ENCODE peak calls at places on chromosomes 12 and 14, in nine cellular contexts. P is heart right ventricle, D is H9, G is AG04450, S is fibroblast of mammary gland, K is heart left ventricle, C is thoracic aorta, R is GM23338, Y is psoas muscle. L is an unnamed sample.

GRCh38 chr12:14261861-14262260 is 103.6 kb upstream of the ATF7IP start:
- DNase-seq in P (no peak), D (no peak), R (no peak), C (no peak), S (no peak), Y (no peak), K (no peak), G (no peak), L (no peak)

GRCh38 chr12:92502417-92503028 is 200.3 kb upstream of the PLEKHG7 start:
- DNase-seq in D (no peak), R (no peak), K (no peak), Y (no peak), C (no peak), G (no peak), P (no peak), S (peak), L (no peak)

GRCh38 chr12:72197790-72198189 is 74.4 kb upstream of the TRHDE start:
- DNase-seq in C (no peak), D (no peak), S (no peak), G (no peak), Y (no peak), R (no peak), K (no peak), P (no peak), L (no peak)

GRCh38 chr14:84643438-84643837 is 886.5 kb upstream of the FLRT2 start:
- DNase-seq in C (no peak), D (no peak), P (no peak), K (no peak), G (no peak), S (no peak), Y (no peak), R (peak), L (no peak)

GRCh38 chr12:114671321-114671663 is 12.7 kb downstream of the TBX3 start:
- DNase-seq in K (no peak), C (no peak), G (no peak), P (no peak), R (no peak), S (no peak), D (no peak), Y (no peak), L (no peak)

GRCh38 chr14:34243401-34243800 is 218.6 kb downstream of the SPTSSA start:
- DNase-seq in R (no peak), D (no peak), G (no peak), K (no peak), C (no peak), P (no peak), Y (no peak), S (no peak), L (no peak)

GRCh38 chr12:126247936-126248335 is 1182.7 kb downstream of the AACS start:
- DNase-seq in P (no peak), Y (no peak), R (no peak), S (no peak), G (no peak), K (no peak), C (no peak), D (no peak), L (no peak)

GRCh38 chr14:75793806-75794205 is 132.8 kb downstream of the TTLL5 start:
- DNase-seq in P (no peak), K (no peak), R (peak), Y (no peak), S (peak), G (no peak), D (no peak), C (no peak), L (no peak)

GRCh38 chr14:58298880-58299664 is 717 bp downstream of the ARID4A start:
- DNase-seq in D (peak), K (peak), G (no peak), S (no peak), P (peak), C (no peak), R (peak), Y (peak), L (peak)

GRCh38 chr12:103928736-103929050 is 1.5 kb upstream of the HSP90B1 start:
- DNase-seq in P (peak), G (no peak), K (no peak), R (peak), C (no peak), Y (no peak), D (no peak), S (no peak), L (no peak)

GRCh38 chr12:121982950-121983349 is 38.7 kb upstream of the BCL7A start:
- DNase-seq in S (no peak), G (no peak), C (no peak), Y (no peak), D (no peak), R (no peak), K (no peak), P (no peak), L (no peak)

GRCh38 chr12:6563448-6564050 is 4.5 kb downstream of the NOP2 start:
- DNase-seq in G (no peak), R (peak), Y (peak), K (peak), D (peak), C (no peak), P (peak), S (peak), L (peak)

DNA sequence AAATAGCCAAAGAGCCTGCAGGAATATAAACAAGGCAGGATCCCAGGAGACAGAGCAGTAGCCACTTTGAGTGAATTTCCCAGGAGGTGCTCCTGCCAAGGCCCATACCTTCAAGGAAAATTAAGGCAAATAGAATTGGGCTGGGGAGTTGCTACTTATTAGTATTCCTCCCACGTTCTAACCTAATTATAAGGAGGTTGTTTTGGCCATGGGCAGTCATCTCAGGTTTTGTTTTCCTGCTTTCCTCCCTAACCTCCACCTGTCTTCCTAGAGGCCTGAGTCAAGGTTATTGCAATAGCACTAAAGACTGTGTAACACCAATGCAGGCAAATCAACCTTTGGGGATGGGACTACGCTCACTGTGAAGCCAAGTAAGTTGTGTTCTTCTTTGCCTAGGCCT is 73.1 kb downstream of the DAD1 start:
- DNase-seq in R (no peak), Y (no peak), K (no peak), P (no peak), C (no peak), D (no peak), G (no peak), S (no peak), L (no peak)
- TF ChIP-seq CTCF in R (no peak), Y (no peak), K (no peak), P (no peak), C (no peak), D (no peak), G (no peak), S (no peak), L (no peak)

GRCh38 chr14:103207038-103207403 is 83.8 kb downstream of the TNFAIP2 start:
- DNase-seq in G (no peak), D (peak), S (peak), P (peak), C (peak), Y (peak), K (peak), R (peak), L (peak)

GRCh38 chr14:103207404-103208072 is 84.3 kb downstream of the TNFAIP2 start:
- DNase-seq in C (no peak), G (no peak), Y (peak), K (no peak), R (peak), P (peak), D (peak), S (no peak), L (no peak)

GRCh38 chr14:103205541-103205906 is 82.3 kb downstream of the TNFAIP2 start:
- DNase-seq in D (no peak), G (no peak), K (no peak), C (no peak), P (no peak), R (no peak), Y (no peak), S (no peak), L (no peak)

GRCh38 chr14:103206023-103206481 is 82.8 kb downstream of the TNFAIP2 start:
- DNase-seq in S (peak), P (no peak), R (no peak), D (no peak), K (no peak), Y (peak), C (no peak), G (no peak), L (no peak)

DNA sequence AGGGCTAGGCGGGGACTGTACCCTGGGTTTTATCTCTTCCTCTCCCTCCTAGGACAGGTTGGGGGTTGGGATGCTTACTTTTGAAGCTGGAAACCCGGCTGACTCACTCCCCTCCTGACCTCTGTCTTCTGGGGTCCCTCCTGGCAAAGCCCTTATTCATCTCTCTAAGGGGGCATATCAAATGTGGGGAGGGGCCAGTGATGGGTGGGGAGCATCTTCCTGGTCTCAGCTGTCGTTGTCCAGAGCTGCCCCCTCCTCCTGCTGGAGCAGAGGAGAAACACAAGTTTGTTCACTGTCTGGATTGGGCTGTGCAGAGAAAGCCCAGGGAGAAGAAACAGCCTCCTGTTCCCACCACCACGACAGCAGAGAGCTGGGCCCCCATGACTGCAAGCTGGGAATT is 85.8 kb downstream of the TNFAIP2 start:
- DNase-seq in K (no peak), S (no peak), D (no peak), Y (no peak), P (no peak), C (no peak), G (no peak), R (no peak), L (no peak)
- TF ChIP-seq CTCF in K (no peak), S (peak), D (peak), Y (no peak), P (no peak), C (no peak), G (peak), R (no peak), L (no peak)

GRCh38 chr12:93902192-93902591 is 225.0 kb downstream of the CRADD start:
- DNase-seq in Y (no peak), D (no peak), G (no peak), R (no peak), C (no peak), K (no peak), P (no peak), S (no peak), L (no peak)
- TF ChIP-seq CTCF in Y (no peak), D (no peak), G (no peak), R (no peak), C (no peak), K (no peak), P (no peak), S (no peak), L (no peak)

DNA sequence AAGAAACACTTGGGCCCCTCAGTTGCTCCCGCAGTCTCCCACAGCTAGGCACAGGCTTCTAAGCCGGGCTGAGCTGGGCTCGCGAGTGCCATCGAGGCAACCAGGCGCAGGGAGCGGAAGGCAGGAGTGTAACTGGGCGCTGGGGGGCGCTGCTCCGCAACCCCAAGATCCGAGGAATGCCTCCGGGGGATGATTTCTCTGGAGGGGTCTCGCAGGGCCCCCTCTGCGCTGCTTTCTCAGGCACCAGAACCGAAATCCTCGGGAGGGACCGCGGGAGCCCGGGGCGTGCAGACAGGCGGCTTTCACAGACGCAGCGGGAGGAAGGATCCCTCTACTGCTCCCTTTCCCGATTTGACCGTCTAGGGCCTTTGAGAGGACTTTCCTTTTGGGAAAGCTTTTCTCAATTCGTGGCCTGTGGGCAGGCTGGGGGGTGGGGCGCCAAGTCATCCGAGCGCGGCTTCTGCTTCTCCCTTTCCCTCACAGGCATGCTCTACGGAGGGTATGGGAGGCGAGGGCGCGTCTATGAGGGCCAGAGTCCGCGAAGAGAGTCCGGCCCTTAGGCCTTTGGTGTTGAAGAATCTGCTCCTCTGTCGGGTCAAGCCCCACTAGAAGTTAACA is 4.3 kb upstream of the NKX2-1 start:
- DNase-seq in D (peak), G (no peak), R (peak), Y (no peak), C (no peak), S (no peak), K (no peak), P (no peak), L (no peak)
- TF ChIP-seq CTCF in D (peak), G (no peak), R (peak), Y (peak), C (no peak), S (no peak), K (no peak), P (no peak), L (peak)

GRCh38 chr12:4707306-4707705 is 12.9 kb upstream of the GALNT8 start:
- DNase-seq in G (no peak), D (no peak), K (no peak), S (no peak), Y (no peak), P (no peak), C (no peak), R (no peak), L (no peak)
- TF ChIP-seq CTCF in G (no peak), D (no peak), K (no peak), S (no peak), Y (no peak), P (no peak), C (no peak), R (no peak), L (no peak)

GRCh38 chr14:63727231-63727735 is 582 bp downstream of the SGPP1 start:
- DNase-seq in G (peak), Y (peak), S (peak), R (peak), C (no peak), P (peak), K (peak), D (peak), L (peak)
- TF ChIP-seq CTCF in G (no peak), Y (no peak), S (no peak), R (no peak), C (no peak), P (no peak), K (no peak), D (no peak), L (no peak)

DNA sequence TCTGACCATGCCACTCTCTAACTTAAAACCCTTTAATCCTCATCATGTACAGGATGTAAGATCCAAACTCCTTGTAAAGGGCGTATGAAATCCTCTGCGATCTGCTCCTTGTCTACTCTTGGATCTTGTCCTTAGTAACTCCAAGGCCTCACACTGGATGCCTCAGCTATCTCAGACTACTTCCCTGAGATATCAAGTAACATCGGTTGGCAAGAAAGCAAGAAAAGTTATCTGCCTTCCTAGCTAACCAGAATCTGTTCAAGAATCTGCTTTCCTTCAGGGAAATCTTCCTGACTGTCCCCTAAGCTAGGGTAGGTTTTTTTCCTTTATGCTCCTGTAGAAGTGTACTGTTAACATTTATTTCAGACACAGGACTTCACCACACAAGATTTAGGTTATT is 82.6 kb downstream of the TAOK3 start:
- DNase-seq in D (no peak), S (peak), R (no peak), K (no peak), C (no peak), P (no peak), G (peak), Y (no peak), L (no peak)
- TF ChIP-seq CTCF in D (no peak), S (no peak), R (no peak), K (no peak), C (no peak), P (no peak), G (no peak), Y (no peak), L (no peak)

GRCh38 chr12:53695148-53696138 is 19.6 kb upstream of the ATP5MC2 start:
- DNase-seq in S (peak), R (peak), P (peak), Y (peak), C (no peak), D (peak), K (peak), G (no peak), L (peak)
- TF ChIP-seq CTCF in S (no peak), R (peak), P (no peak), Y (no peak), C (peak), D (peak), K (no peak), G (peak), L (peak)

L was measured in glutamatergic neuron.